ENCODE peak calls at places on chromosome 3, in eight cellular contexts. L, J, E, N, M, G, H and Z are unnamed samples.

GRCh38 chr3:176633511-176633910 is 563.8 kb downstream of the TBL1XR1 start:
- DNase-seq in L (no peak), J (no peak), E (no peak), N (no peak), M (no peak), G (no peak), H (no peak), Z (no peak)

GRCh38 chr3:195551381-195551978 is 8.4 kb upstream of the PPP1R2 start:
- DNase-seq in L (no peak), J (no peak), E (peak; percentile 49), N (no peak), M (peak; percentile 54), G (peak; percentile 62), H (no peak), Z (no peak)

GRCh38 chr3:134567605-134568004 is 81.7 kb downstream of the CEP63 start:
- DNase-seq in L (peak; percentile 35), J (no peak), E (no peak), N (no peak), M (no peak), G (no peak), H (no peak), Z (no peak)

GRCh38 chr3:196966526-196967401 is 1.9 kb downstream of the PIGZ start:
- DNase-seq in L (no peak), J (no peak), E (no peak), N (no peak), M (no peak), G (no peak), H (no peak), Z (no peak)

GRCh38 chr3:59473580-59473979 is 423.8 kb upstream of the CFAP20DC start:
- DNase-seq in L (no peak), J (no peak), E (no peak), N (no peak), M (no peak), G (no peak), H (no peak), Z (no peak)

GRCh38 chr3:140850210-140850955 is 91.3 kb upstream of the SLC25A36 start:
- DNase-seq in L (no peak), J (no peak), E (no peak), N (no peak), M (no peak), G (no peak), H (no peak), Z (no peak)

GRCh38 chr3:67044295-67044694 is 46.2 kb downstream of the KBTBD8 start:
- DNase-seq in L (no peak), J (no peak), E (no peak), N (no peak), M (no peak), G (no peak), H (no peak), Z (no peak)

GRCh38 chr3:33364531-33365128 is 75.6 kb downstream of the UBP1 start:
- DNase-seq in L (peak; percentile 28), J (no peak), E (no peak), N (no peak), M (no peak), G (no peak), H (no peak), Z (no peak)

GRCh38 chr3:181276358-181276896 is 286.9 kb upstream of the DNAJC19 start:
- DNase-seq in L (no peak), J (no peak), E (no peak), N (no peak), M (no peak), G (no peak), H (no peak), Z (no peak)

GRCh38 chr3:8095724-8096123 is 405.9 kb upstream of the LMCD1 start:
- DNase-seq in L (peak; percentile 11), J (no peak), E (peak; percentile 36), N (no peak), M (no peak), G (no peak), H (no peak), Z (no peak)

GRCh38 chr3:37985637-37986320 is 4.8 kb upstream of the VILL start:
- DNase-seq in L (no peak), J (peak; percentile 57), E (no peak), N (no peak), M (peak; percentile 84), G (peak; percentile 61), H (no peak), Z (peak; percentile 83)

DNA sequence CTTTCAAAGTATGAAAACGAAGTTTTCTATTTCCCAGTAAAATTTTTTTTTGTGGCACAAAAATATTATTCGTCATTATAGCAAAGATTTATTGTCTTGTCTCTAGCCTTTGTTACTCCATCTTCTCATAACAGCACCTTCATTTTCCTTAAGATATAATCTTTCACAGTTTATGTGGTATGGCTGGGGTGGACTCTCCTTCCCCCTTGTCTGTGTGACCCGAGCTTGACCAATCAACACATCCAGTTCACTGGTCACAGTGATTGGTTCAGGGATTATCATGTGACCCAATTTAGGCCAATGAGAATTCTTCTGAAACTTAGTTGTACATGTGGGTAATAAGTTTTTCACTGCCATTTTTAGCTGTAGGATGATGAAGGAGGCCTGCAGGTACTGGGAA is 71.2 kb upstream of the DCBLD2 start:
- DNase-seq in L (no peak), J (no peak), E (no peak), N (no peak), M (no peak), G (no peak), H (no peak), Z (no peak)
- H3K4me1 ChIP-seq in L (peaks cover 1% of the 10 kb centered on the region), J (no peaks in the 10 kb centered on the region), E (peaks cover 8% of the 10 kb centered on the region), N (peaks cover 5% of the 10 kb centered on the region), M (no peaks in the 10 kb centered on the region), G (no peaks in the 10 kb centered on the region), H (no peaks in the 10 kb centered on the region), Z (no peaks in the 10 kb centered on the region)

DNA sequence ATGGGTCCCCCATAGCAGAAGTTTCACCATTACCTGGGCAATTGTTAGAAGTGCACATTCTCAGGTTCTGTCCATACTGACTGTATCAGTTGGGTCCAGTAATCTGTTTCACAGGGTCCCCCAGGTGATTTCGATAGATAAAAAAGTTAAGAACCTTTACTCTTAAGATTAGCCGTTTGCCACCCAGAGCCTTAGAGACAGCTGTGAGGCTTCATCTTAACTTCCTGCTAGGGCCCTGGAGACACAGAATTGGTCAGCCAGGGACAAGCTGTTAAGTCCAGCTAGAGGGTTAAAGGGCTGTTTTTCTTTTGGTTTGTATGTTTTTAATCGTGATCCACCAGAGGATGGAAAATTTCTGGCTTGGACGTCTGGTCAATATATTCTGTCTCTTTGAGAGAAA is 6.7 kb downstream of the FAM162A start:
- DNase-seq in L (no peak), J (no peak), E (no peak), N (no peak), M (no peak), G (peak; percentile 27), H (no peak), Z (no peak)
- H3K4me1 ChIP-seq in L (peaks cover 4% of the 10 kb centered on the region), J (no peaks in the 10 kb centered on the region), E (peaks cover 29% of the 10 kb centered on the region), N (peaks cover 6% of the 10 kb centered on the region), M (no peaks in the 10 kb centered on the region), G (no peaks in the 10 kb centered on the region), H (no peaks in the 10 kb centered on the region), Z (peaks cover 40% of the 10 kb centered on the region)

GRCh38 chr3:50620846-50621245 is 3.9 kb downstream of the MAPKAPK3 start:
- DNase-seq in L (no peak), J (no peak), E (no peak), N (no peak), M (no peak), G (peak; percentile 64), H (no peak), Z (no peak)
- H3K4me1 ChIP-seq in L (peaks cover 33% of the 10 kb centered on the region), J (peaks cover 10% of the 10 kb centered on the region), E (peaks cover 6% of the 10 kb centered on the region), N (peaks cover 46% of the 10 kb centered on the region), M (peaks cover 9% of the 10 kb centered on the region), G (peaks cover 30% of the 10 kb centered on the region), H (peaks cover 78% of the 10 kb centered on the region), Z (peaks cover 30% of the 10 kb centered on the region)

GRCh38 chr3:16935766-16936165 is 51.0 kb downstream of the PLCL2 start:
- DNase-seq in L (no peak), J (no peak), E (no peak), N (no peak), M (no peak), G (no peak), H (no peak), Z (no peak)

GRCh38 chr3:16936656-16937055 is 51.9 kb downstream of the PLCL2 start:
- DNase-seq in L (no peak), J (no peak), E (no peak), N (no peak), M (no peak), G (no peak), H (no peak), Z (no peak)

GRCh38 chr3:16937421-16937820 is 52.7 kb downstream of the PLCL2 start:
- DNase-seq in L (no peak), J (no peak), E (no peak), N (no peak), M (no peak), G (no peak), H (no peak), Z (no peak)

GRCh38 chr3:16932877-16933276 is 48.1 kb downstream of the PLCL2 start:
- DNase-seq in L (no peak), J (no peak), E (no peak), N (no peak), M (no peak), G (no peak), H (no peak), Z (no peak)

DNA sequence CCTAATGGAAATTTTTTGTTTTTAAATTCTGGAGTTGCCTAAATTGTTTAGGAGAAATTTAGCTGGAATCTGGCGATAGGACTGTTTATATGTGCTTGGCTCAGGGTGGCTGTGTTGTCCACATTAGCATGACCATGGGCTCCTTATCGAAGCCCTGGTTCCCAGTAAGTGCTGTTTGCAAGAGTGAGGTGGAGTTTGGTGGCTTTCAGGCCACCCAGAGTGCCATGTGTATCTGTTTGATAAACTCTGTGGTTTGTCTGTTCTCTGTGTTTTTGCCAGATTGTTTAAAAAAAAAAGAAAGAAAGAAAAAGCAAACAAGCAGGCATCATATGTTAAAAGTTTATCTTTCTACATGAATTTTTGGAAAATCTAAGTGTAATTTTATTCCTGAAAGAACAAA is 51.5 kb downstream of the PLCL2 start:
- DNase-seq in L (no peak), J (no peak), E (no peak), N (no peak), M (no peak), G (no peak), H (no peak), Z (no peak)
- H3K4me1 ChIP-seq in L (no peaks in the 10 kb centered on the region), J (no peaks in the 10 kb centered on the region), E (no peaks in the 10 kb centered on the region), N (peaks cover 18% of the 10 kb centered on the region), M (no peaks in the 10 kb centered on the region), G (peaks cover 5% of the 10 kb centered on the region), H (peaks cover 14% of the 10 kb centered on the region), Z (peaks cover 5% of the 10 kb centered on the region)

GRCh38 chr3:172071780-172072179 is 32.4 kb downstream of the FNDC3B start:
- DNase-seq in L (no peak), J (no peak), E (no peak), N (no peak), M (no peak), G (no peak), H (no peak), Z (no peak)
- H3K4me1 ChIP-seq in L (peaks cover 11% of the 10 kb centered on the region), J (peaks cover 35% of the 10 kb centered on the region), E (peaks cover 38% of the 10 kb centered on the region), N (peaks cover 78% of the 10 kb centered on the region), M (peaks cover 4% of the 10 kb centered on the region), G (peaks cover 42% of the 10 kb centered on the region), H (no peaks in the 10 kb centered on the region), Z (peaks cover 52% of the 10 kb centered on the region)

DNA sequence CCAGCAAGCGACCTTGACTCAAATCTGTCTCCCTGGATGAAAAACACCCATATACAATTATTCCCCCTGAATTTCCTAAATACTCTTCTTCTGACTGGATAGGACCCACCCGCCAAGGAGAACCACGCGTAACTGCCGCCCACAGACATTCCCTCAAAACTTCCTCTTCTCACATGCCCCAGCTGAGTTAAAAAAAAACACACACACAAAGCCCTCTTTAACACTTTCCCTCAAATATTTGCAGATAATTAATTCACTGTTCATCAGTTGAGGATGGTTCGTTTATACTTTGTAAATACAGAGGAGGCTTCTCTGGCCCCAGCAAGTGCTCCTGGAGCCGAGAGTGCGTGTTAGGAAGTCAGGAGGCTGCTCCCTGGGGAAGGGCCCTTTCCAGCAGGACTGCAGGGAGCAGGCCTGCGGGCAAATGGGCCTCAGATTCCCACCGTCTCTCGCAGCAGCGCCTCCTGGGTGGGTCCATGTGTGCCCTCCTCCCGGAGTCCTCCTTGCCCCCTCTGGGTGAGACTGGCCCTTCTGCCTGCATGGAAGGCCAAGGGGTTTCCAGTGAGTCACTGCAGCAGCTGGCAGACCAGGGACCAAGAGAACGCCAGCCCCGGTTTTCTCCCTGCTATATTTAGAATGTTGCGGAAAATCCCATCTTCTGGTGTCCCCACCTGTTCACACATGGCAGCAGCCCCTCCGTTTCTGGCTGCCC is 46.8 kb downstream of the MGLL start:
- DNase-seq in L (peak; percentile 94), J (peak; percentile 85), E (no peak), N (no peak), M (no peak), G (peak; percentile 80), H (no peak), Z (no peak)
- H3K4me1 ChIP-seq in L (peaks cover 34% of the 10 kb centered on the region), J (peaks cover 36% of the 10 kb centered on the region), E (peaks cover 5% of the 10 kb centered on the region), N (peaks cover 55% of the 10 kb centered on the region), M (no peaks in the 10 kb centered on the region), G (peaks cover 28% of the 10 kb centered on the region), H (no peaks in the 10 kb centered on the region), Z (peaks cover 52% of the 10 kb centered on the region)